ENCODE peak calls at places on chromosomes 5 and 9, in five cellular contexts. O, H, V, A and Q are unnamed samples.
A peak's percentile ranks its signal among the peaks of the same experiment; 100 is the strongest.

GRCh38 chr5:110940136-110940535 is 131.4 kb upstream of the TSLP start:
- DNase-seq in H (no peak), O (no peak), V (no peak), A (peak; percentile 48), Q (no peak)

GRCh38 chr5:76579166-76579765 is 43.9 kb downstream of the F2RL2 start:
- DNase-seq in A (peak; percentile 66), V (no peak), O (no peak), H (no peak), Q (no peak)

GRCh38 chr5:42767491-42768105 is 11.0 kb downstream of the CCDC152 start:
- DNase-seq in H (no peak), V (no peak), O (no peak), A (peak; percentile 13), Q (peak; percentile 40)

GRCh38 chr5:88113429-88113828 is 155.2 kb downstream of the TMEM161B start:
- DNase-seq in O (no peak), H (no peak), V (no peak), A (no peak), Q (no peak)

GRCh38 chr9:7777776-7778175 is 21.8 kb downstream of the DMAC1 start:
- DNase-seq in O (no peak), V (no peak), H (no peak), A (no peak), Q (no peak)

GRCh38 chr9:37480759-37481158 is 5.0 kb upstream of the POLR1E start:
- DNase-seq in H (no peak), O (no peak), A (no peak), V (no peak), Q (no peak)

GRCh38 chr5:161530700-161531099 is 15.8 kb downstream of the GABRB2 start:
- DNase-seq in A (no peak), H (no peak), V (no peak), O (no peak), Q (no peak)

GRCh38 chr5:40606077-40606765 is 73.5 kb upstream of the PTGER4 start:
- DNase-seq in O (no peak), A (no peak), H (no peak), V (no peak), Q (no peak)

GRCh38 chr5:136957428-136957827 is 541.7 kb downstream of the SPOCK1 start:
- DNase-seq in A (no peak), O (no peak), V (no peak), H (no peak), Q (no peak)

GRCh38 chr9:21542780-21543179 is 60.7 kb upstream of the IFNE start:
- DNase-seq in A (no peak), O (no peak), H (no peak), V (no peak), Q (no peak)

GRCh38 chr5:110590187-110590586 is 136.3 kb downstream of the TMEM232 start:
- DNase-seq in V (no peak), A (peak; percentile 10), H (peak; percentile 2), O (no peak), Q (peak; percentile 6)

GRCh38 chr9:100601216-100601615 is 23.3 kb downstream of the CAVIN4 start:
- DNase-seq in V (peak; percentile 41), H (peak; percentile 61), A (peak; percentile 55), O (no peak), Q (peak; percentile 59)

GRCh38 chr5:119435436-119436132 is 16.7 kb upstream of the HSD17B4 start:
- DNase-seq in O (no peak), A (peak; percentile 52), H (no peak), V (peak; percentile 33), Q (peak; percentile 73)

GRCh38 chr5:157172408-157172807 is 6.3 kb upstream of the GARIN3 start:
- DNase-seq in A (no peak), V (no peak), H (no peak), O (no peak), Q (no peak)

GRCh38 chr5:20224046-20224445 is 236.0 kb upstream of the CDH18 start:
- DNase-seq in A (no peak), H (no peak), V (no peak), O (no peak), Q (no peak)

GRCh38 chr9:99433555-99433954 is 211.5 kb downstream of the SEC61B start:
- DNase-seq in A (peak; percentile 89), O (no peak), V (peak; percentile 63), H (peak; percentile 60), Q (no peak)

GRCh38 chr5:111960466-111961215 is 203.6 kb upstream of the NREP start:
- DNase-seq in O (no peak), A (peak; percentile 63), V (no peak), H (no peak), Q (no peak)

GRCh38 chr9:97501177-97501971 is at the start of gene TMOD1:
- DNase-seq in A (peak; percentile 34), O (no peak), V (peak; percentile 83), H (peak; percentile 23), Q (peak; percentile 82)

GRCh38 chr5:171131499-171131898 is 177.5 kb upstream of the TLX3 start:
- DNase-seq in V (no peak), O (no peak), A (no peak), H (no peak), Q (no peak)

GRCh38 chr5:93433422-93433821 is 147.6 kb downstream of the NR2F1-AS1 start:
- DNase-seq in V (no peak), A (peak; percentile 96), O (no peak), H (no peak), Q (no peak)

GRCh38 chr5:106290841-106291240 is 1379.9 kb downstream of the EFNA5 start:
- DNase-seq in H (no peak), O (no peak), V (no peak), A (peak; percentile 64), Q (no peak)

GRCh38 chr5:50667653-50668403 is 1.4 kb downstream of the PARP8 start:
- DNase-seq in A (peak; percentile 52), O (peak; percentile 54), H (no peak), V (no peak), Q (peak; percentile 49)

GRCh38 chr5:121525731-121526130 is 326.0 kb upstream of the FTMT start:
- DNase-seq in O (no peak), V (no peak), A (no peak), H (no peak), Q (no peak)

GRCh38 chr9:23850242-23851023 is 24.4 kb upstream of the ELAVL2 start:
- DNase-seq in H (no peak), A (no peak), V (no peak), O (no peak), Q (peak; percentile 59)

GRCh38 chr9:23849379-23849778 is 23.3 kb upstream of the ELAVL2 start:
- DNase-seq in A (no peak), V (no peak), H (no peak), O (no peak), Q (peak; percentile 8)

GRCh38 chr9:23855885-23856284 is 29.8 kb upstream of the ELAVL2 start:
- DNase-seq in O (no peak), H (no peak), V (no peak), A (no peak), Q (no peak)

DNA sequence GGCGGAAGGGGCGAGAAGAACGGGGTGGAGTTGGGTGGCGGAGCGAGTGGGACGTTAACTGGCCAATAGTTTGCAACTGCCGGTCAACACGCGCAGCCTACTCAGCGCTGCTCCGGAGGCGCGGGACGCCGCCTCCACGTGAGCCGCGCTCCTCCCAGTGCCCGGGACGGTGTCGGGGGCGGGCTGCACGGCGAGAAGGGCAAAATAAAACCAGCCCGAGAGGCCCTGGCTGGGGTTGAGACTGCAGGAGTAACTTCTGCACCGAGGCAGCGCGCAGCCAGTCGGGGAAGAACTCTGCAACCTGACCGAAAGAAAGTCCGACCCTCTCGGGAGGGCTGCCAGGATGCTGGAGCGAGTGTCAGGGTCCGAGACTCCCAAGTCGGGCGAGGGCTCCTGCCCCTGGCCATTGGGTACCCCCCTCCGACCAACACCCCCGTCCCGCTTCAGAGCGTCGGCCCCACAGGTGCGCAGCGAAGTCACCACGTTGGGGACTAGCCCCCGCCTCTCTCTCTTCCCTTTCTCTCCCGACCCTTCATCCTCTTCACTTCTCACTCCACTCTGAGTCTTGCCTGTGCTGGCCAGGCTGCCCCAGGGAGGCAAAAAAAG is 25.1 kb upstream of the ELAVL2 start:
- DNase-seq in V (peak; percentile 12), O (peak; percentile 52), H (no peak), A (no peak), Q (peak; percentile 74)
- TF ChIP-seq POLR2A in V (no peak), O (no peak), H (no peak), A (no peak), Q (no peak)

GRCh38 chr9:34665109-34665380 is 2.6 kb upstream of the CCL27 start:
- DNase-seq in A (no peak), H (no peak), V (no peak), O (peak; percentile 58), Q (no peak)

GRCh38 chr9:34664281-34665108 is 2.0 kb upstream of the CCL27 start:
- DNase-seq in A (peak; percentile 69), H (peak; percentile 75), O (peak; percentile 75), V (peak; percentile 94), Q (peak; percentile 84)

GRCh38 chr9:34662544-34663295 is at the start of gene CCL27:
- DNase-seq in H (no peak), O (no peak), A (no peak), V (no peak), Q (no peak)

GRCh38 chr9:34663296-34663590 is 786 bp upstream of the CCL27 start:
- DNase-seq in H (no peak), O (no peak), V (no peak), A (no peak), Q (no peak)

DNA sequence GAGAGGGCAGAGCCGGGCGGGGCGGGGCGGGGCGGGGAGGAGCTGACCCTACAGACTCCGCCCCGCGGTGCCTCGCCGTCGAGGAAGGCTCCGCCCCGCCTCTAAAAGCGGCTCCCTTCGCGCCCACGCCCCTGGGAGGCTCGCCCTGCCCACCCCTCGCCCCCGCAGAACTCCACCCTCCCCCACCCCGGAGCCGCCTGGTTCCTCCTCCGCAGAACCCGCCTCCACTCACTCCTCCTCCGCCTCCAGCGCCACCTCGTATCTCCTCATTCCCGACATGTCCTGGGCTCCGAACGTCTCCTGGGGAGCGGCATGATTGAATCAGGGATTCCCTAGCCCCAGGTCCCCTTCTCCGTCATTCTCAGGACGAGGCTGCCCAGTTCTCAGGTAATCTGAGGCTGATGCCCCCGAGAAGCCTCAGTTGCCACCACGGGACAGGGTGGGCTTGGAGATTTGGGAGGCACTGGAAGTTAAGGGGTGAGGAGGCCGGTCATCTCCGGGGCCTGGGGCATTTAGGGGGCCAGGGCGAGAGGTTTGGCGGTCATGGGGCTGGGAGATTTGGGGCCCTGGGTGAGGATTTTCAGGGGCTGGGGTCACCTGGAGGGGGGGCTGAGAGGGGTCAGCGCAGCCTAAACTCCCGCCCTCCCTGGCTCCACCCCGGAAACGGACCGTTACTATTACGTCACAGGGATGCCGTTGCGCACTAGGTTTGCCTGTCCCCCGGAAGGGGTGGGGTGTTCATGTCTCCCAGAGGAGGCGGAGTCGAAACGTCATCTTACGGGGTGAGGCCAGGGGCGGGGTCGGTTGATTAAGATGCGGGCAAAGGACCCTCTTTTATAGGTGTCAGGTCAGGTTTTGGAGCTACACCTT is 3.2 kb upstream of the CCL27 start:
- DNase-seq in H (peak; percentile 92), O (peak; percentile 93), A (peak; percentile 95), V (peak; percentile 99), Q (peak; percentile 93)
- TF ChIP-seq POLR2A in H (peak; percentile 69), O (peak; percentile 74), A (peak; percentile 94), V (peak; percentile 47), Q (peak; percentile 69)

GRCh38 chr5:141513021-141513626 is 24.2 kb downstream of the PCDHGC5 start:
- DNase-seq in V (no peak), O (no peak), H (no peak), A (peak; percentile 59), Q (peak; percentile 55)
- TF ChIP-seq POLR2A in V (no peak), O (no peak), H (no peak), A (peak; percentile 11), Q (no peak)

GRCh38 chr9:121282309-121283071 is 14.5 kb downstream of the GSN start:
- DNase-seq in H (no peak), O (no peak), V (no peak), A (peak; percentile 85), Q (peak; percentile 47)
- TF ChIP-seq POLR2A in H (no peak), O (no peak), V (no peak), A (no peak), Q (no peak)